ENCODE peak calls at places on chromosomes 7 and 10, in five cellular contexts. H is fibroblast of lung, R is mesothelial cell of epicardium, E is choroid plexus epithelial cell, B is endothelial cell. N is an unnamed sample.

GRCh38 chr7:31110331-31111108 is 58.4 kb downstream of the ADCYAP1R1 start:
- DNase-seq in H (no peak), R (no peak), E (no peak), B (no peak), N (no peak)

GRCh38 chr7:142503036-142503435 is 245.2 kb upstream of the PRSS58 start:
- DNase-seq in H (no peak), R (no peak), E (no peak), B (no peak), N (no peak)

GRCh38 chr10:106942035-106942662 is 222.4 kb downstream of the SORCS1 start:
- DNase-seq in H (no peak), R (no peak), E (no peak), B (no peak), N (no peak)

GRCh38 chr7:142188846-142189245 is 69.0 kb downstream of the PRSS58 start:
- DNase-seq in H (no peak), R (no peak), E (peak; percentile 31), B (no peak), N (no peak)

GRCh38 chr10:80464557-80465466 is 10.7 kb downstream of the TSPAN14 start:
- DNase-seq in H (peak; percentile 59), R (no peak), E (no peak), B (peak; percentile 62), N (no peak)

GRCh38 chr7:155610633-155611193 is 33.7 kb upstream of the RBM33 start:
- DNase-seq in H (no peak), R (no peak), E (no peak), B (no peak), N (no peak)

GRCh38 chr10:117441812-117442443 is 66.7 kb upstream of the PDZD8 start:
- DNase-seq in H (peak; percentile 92), R (no peak), E (no peak), B (no peak), N (no peak)

GRCh38 chr10:88048312-88048711 is 184.9 kb downstream of the PTEN start:
- DNase-seq in H (peak; percentile 41), R (no peak), E (no peak), B (no peak), N (no peak)

GRCh38 chr7:137717045-137717444 is 129.7 kb downstream of the DGKI start:
- DNase-seq in H (no peak), R (no peak), E (no peak), B (no peak), N (no peak)

GRCh38 chr10:79494871-79495270 is 17.5 kb upstream of the EIF5AL1 start:
- DNase-seq in H (no peak), R (no peak), E (no peak), B (no peak), N (no peak)

GRCh38 chr7:41316410-41316809 is 386.5 kb downstream of the INHBA start:
- DNase-seq in H (peak; percentile 30), R (no peak), E (peak; percentile 60), B (no peak), N (no peak)

GRCh38 chr10:53754851-53755250 is 982.3 kb upstream of the MBL2 start:
- DNase-seq in H (no peak), R (no peak), E (no peak), B (peak; percentile 4), N (no peak)

GRCh38 chr10:84452006-84452405 is 123.6 kb downstream of the CCSER2 start:
- DNase-seq in H (peak; percentile 42), R (no peak), E (peak; percentile 15), B (no peak), N (no peak)

DNA sequence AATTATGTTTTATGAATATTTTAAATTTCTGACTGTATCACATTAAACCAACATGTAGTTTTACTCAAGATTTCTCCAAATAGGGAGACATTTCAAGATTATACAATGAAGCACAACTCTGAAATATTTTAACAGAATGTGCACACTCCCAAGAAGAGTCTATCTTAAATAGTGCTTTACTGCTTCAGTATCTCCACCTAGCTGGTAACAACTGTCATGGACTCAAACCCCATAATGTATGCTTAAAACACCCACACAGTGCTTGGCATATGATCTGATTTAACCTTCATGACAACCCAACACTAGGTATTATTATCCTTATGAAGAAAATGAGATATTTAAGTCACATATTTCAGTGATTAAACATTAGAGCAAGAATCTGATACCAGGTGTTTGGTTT is 45.9 kb downstream of the ASZ1 start:
- DNase-seq in H (no peak), R (no peak), E (peak; percentile 14), B (no peak), N (no peak)
- TF ChIP-seq CTCF in H (no peak), R (no peak), E (no peak), B (no peak), N (no peak)

GRCh38 chr7:10704653-10705052 is 269.0 kb upstream of the PHF14 start:
- DNase-seq in H (no peak), R (no peak), E (no peak), B (no peak), N (no peak)

GRCh38 chr7:10706875-10707493 is 266.7 kb upstream of the PHF14 start:
- DNase-seq in H (no peak), R (no peak), E (no peak), B (no peak), N (no peak)

GRCh38 chr7:10703981-10704380 is 269.7 kb upstream of the PHF14 start:
- DNase-seq in H (no peak), R (no peak), E (no peak), B (no peak), N (no peak)

GRCh38 chr7:10707519-10707918 is 266.2 kb upstream of the PHF14 start:
- DNase-seq in H (peak; percentile 3), R (no peak), E (no peak), B (no peak), N (no peak)

DNA sequence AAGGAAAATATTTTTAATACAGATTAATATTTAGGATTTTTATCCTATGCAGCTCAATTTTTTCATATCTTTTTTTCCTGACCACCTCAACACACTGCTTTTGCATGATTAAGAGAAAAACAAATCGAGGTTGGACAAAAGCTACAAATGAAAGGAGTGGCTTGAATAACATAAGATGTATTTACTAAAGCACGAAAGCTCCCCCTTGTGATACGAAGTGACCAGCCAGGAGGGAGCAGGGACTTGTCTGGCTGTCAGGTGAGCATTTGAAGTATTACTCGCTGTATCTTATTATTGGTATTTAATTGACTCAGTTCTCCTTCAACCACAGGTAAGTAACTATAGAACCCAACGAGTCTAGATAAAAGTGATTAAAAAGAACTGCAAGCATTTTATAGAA is 265.2 kb upstream of the PHF14 start:
- DNase-seq in H (no peak), R (no peak), E (no peak), B (peak; percentile 34), N (no peak)
- TF ChIP-seq CTCF in H (no peak), R (no peak), E (no peak), B (no peak), N (peak; percentile 67)

GRCh38 chr10:114437456-114438292 is 33.4 kb upstream of the AFAP1L2 start:
- DNase-seq in H (no peak), R (no peak), E (peak; percentile 59), B (no peak), N (no peak)
- TF ChIP-seq CTCF in H (peak; percentile 55), R (peak; percentile 54), E (peak; percentile 77), B (peak; percentile 76), N (peak; percentile 29)

GRCh38 chr7:27633062-27633461 is 29.6 kb downstream of the HIBADH start:
- DNase-seq in H (no peak), R (no peak), E (no peak), B (no peak), N (no peak)

GRCh38 chr7:27635728-27636127 is 27.0 kb downstream of the HIBADH start:
- DNase-seq in H (no peak), R (no peak), E (no peak), B (no peak), N (no peak)

GRCh38 chr7:27634892-27635538 is 27.7 kb downstream of the HIBADH start:
- DNase-seq in H (no peak), R (no peak), E (no peak), B (no peak), N (no peak)

GRCh38 chr7:27640914-27641570 is 21.6 kb downstream of the HIBADH start:
- DNase-seq in H (peak; percentile 76), R (no peak), E (peak; percentile 94), B (no peak), N (no peak)

DNA sequence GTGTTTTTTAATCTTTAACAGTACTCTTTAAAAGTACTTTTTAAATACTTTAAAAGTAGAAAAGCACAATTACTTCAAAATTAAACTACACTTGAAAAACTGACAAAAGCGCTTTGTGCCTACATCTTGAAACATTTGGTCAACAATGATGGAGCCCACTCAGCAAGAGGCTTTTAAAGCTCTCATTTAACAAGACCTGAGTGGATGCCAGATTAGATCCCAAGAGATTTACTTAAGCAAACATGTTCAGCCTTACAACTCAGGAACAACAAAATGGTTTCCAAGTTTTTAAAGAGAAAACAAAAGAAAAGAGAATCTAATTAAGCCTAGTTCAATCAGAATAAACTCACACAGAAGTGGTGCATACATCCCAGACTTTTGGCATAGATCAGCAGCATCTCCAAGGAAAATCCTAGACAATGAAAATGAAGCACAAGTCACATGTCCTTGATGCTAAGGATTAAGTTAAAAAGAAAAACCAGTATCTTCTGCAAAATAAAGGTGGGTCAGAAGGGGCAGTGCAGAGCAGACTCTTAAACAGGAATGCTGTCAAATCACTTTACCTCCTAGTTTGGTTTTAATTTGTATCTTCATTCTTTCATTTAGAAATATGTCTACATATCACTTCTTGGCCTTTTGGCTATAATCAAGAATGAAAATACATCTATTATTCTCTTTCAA is 26.2 kb downstream of the HIBADH start:
- DNase-seq in H (no peak), R (no peak), E (peak; percentile 66), B (no peak), N (no peak)
- TF ChIP-seq CTCF in H (no peak), R (no peak), E (peak; percentile 15), B (no peak), N (no peak)

DNA sequence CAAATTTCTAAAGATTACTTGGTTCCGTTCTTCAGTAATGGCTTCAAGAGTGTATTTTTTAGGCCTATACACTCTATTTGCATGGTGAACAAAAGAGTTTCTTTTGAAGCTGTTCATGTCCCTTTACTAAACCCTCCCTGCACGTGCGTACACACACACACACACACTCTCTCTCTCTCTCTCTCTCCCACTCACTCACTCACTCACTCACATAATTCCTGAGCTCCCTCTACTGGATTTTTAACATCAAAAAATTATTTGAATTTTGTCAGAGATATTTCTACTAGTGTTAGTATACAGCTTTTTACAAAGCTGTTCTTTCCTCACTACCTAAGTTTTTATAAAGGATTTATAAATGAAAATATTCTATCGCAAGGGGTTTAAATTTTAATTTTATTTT is 85.9 kb downstream of the UBE3C start:
- DNase-seq in H (peak; percentile 52), R (no peak), E (peak; percentile 73), B (no peak), N (no peak)
- TF ChIP-seq CTCF in H (no peak), R (no peak), E (peak; percentile 50), B (no peak), N (peak; percentile 32)

DNA sequence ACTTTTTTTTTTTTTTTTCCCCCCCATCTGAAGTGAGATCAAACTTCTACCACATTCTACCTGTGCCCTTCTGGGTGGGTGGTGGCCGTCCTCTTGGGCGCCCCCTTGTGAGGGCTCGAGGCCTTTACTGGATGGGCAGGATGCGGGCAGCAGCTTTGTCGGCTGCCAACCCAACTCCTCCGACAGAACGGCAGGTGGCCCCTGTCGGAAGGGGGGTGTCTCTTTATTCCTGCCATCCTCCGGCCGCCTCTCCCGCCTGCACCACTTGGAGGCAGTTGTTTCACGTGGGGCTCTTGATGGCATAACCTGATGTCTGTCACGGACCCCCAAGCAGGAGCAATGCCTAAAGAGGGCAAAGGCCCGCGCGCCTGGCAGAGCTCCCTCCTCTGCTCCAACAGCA is 31.0 kb downstream of the AMZ1 start:
- DNase-seq in H (no peak), R (no peak), E (no peak), B (peak; percentile 68), N (peak; percentile 68)
- TF ChIP-seq CTCF in H (no peak), R (peak; percentile 47), E (peak; percentile 51), B (peak; percentile 61), N (peak; percentile 57)

N was measured in D721Med.